ENCODE peak calls at places on chromosomes 2 and 18, in six cellular contexts. E is cardiac fibroblast, T is gastrocnemius medialis, F is right lobe of liver, H is GM12864, O is dorsolateral prefrontal cortex. R is an unnamed sample.

GRCh38 chr18:63236990-63237389 is 82.6 kb downstream of the BCL2 start:
- DNase-seq in E (no peak), T (peak; percentile 45), F (no peak), H (no peak), O (no peak), R (no peak)

GRCh38 chr18:14912967-14913366 is 165.0 kb downstream of the ANKRD30B start:
- DNase-seq in E (no peak), T (no peak), F (no peak), H (no peak), O (no peak), R (no peak)

GRCh38 chr2:89831686-89832498 is 1140.4 kb downstream of the RPIA start:
- DNase-seq in E (no peak), T (no peak), F (no peak), H (no peak), O (no peak), R (no peak)

GRCh38 chr2:201260302-201260800 is at the start of gene CASP8:
- DNase-seq in E (peak; percentile 81), T (peak; percentile 35), F (no peak), H (peak; percentile 30), O (no peak), R (peak; percentile 73)

GRCh38 chr18:29164993-29165599 is 988.2 kb upstream of the CDH2 start:
- DNase-seq in E (peak; percentile 97), T (no peak), F (no peak), H (no peak), O (no peak), R (peak; percentile 52)

GRCh38 chr2:41912337-41912736 is 135.5 kb upstream of the PKDCC start:
- DNase-seq in E (no peak), T (no peak), F (no peak), H (no peak), O (no peak), R (no peak)

GRCh38 chr2:85954918-85955420 is 66.2 kb upstream of the ST3GAL5 start:
- DNase-seq in E (no peak), T (no peak), F (no peak), H (no peak), O (no peak), R (no peak)

GRCh38 chr2:204881519-204882111 is 336.3 kb downstream of the PARD3B start:
- DNase-seq in E (no peak), T (no peak), F (no peak), H (no peak), O (no peak), R (no peak)

GRCh38 chr18:25352629-25353005 is 651 bp upstream of the ZNF521 start:
- DNase-seq in E (no peak), T (no peak), F (no peak), H (no peak), O (no peak), R (no peak)

GRCh38 chr2:135951071-135951583 is 34.3 kb downstream of the DARS1 start:
- DNase-seq in E (no peak), T (no peak), F (no peak), H (no peak), O (no peak), R (peak; percentile 66)

GRCh38 chr2:119531292-119531691 is 7.0 kb upstream of the SCTR start:
- DNase-seq in E (peak; percentile 12), T (no peak), F (no peak), H (no peak), O (no peak), R (no peak)

GRCh38 chr2:129605654-129606053 is 373.8 kb upstream of the RAB6C start:
- DNase-seq in E (no peak), T (no peak), F (no peak), H (no peak), O (no peak), R (no peak)

GRCh38 chr2:200360364-200360763 is 53.9 kb downstream of the SPATS2L start:
- DNase-seq in E (no peak), T (no peak), F (no peak), H (no peak), O (no peak), R (no peak)

GRCh38 chr2:46230115-46230571 is 67.1 kb upstream of the EPAS1 start:
- DNase-seq in E (no peak), T (peak; percentile 53), F (peak; percentile 88), H (no peak), O (no peak), R (no peak)

GRCh38 chr2:96604104-96604503 is 34.0 kb downstream of the KANSL3 start:
- DNase-seq in E (no peak), T (no peak), F (no peak), H (no peak), O (no peak), R (no peak)

GRCh38 chr2:15730545-15731212 is 139.0 kb downstream of the DDX1 start:
- DNase-seq in E (peak; percentile 97), T (peak; percentile 88), F (peak; percentile 95), H (no peak), O (peak; percentile 93), R (peak; percentile 98)

GRCh38 chr18:79056827-79057367 is 12.3 kb upstream of the ATP9B start:
- DNase-seq in E (no peak), T (no peak), F (no peak), H (no peak), O (no peak), R (no peak)

GRCh38 chr2:176589287-176589686 is 320.0 kb downstream of the MTX2 start:
- DNase-seq in E (no peak), T (no peak), F (no peak), H (no peak), O (no peak), R (no peak)

GRCh38 chr18:55256568-55257289 is 297.5 kb upstream of the CCDC68 start:
- DNase-seq in E (no peak), T (no peak), F (no peak), H (no peak), O (no peak), R (no peak)

GRCh38 chr2:71341645-71342044 is 10.1 kb downstream of the ZNF638 start:
- DNase-seq in E (no peak), T (no peak), F (no peak), H (no peak), O (no peak), R (no peak)

GRCh38 chr2:169452080-169452479 is 27.2 kb upstream of the BBS5 start:
- DNase-seq in E (peak; percentile 67), T (no peak), F (no peak), H (peak; percentile 5), O (no peak), R (peak; percentile 58)

GRCh38 chr2:19538411-19538963 is 180.1 kb upstream of the OSR1 start:
- DNase-seq in E (peak; percentile 98), T (peak; percentile 61), F (no peak), H (no peak), O (no peak), R (peak; percentile 91)

GRCh38 chr2:3134026-3134571 is 243.5 kb downstream of the EIPR1 start:
- DNase-seq in E (no peak), T (no peak), F (peak; percentile 37), H (no peak), O (no peak), R (no peak)

GRCh38 chr2:120759543-120760331 is 24.1 kb downstream of the GLI2 start:
- DNase-seq in E (no peak), T (no peak), F (no peak), H (no peak), O (peak; percentile 23), R (no peak)

GRCh38 chr2:120761911-120762310 is 26.2 kb downstream of the GLI2 start:
- DNase-seq in E (no peak), T (peak; percentile 6), F (no peak), H (no peak), O (no peak), R (no peak)

GRCh38 chr2:120760446-120761135 is 24.9 kb downstream of the GLI2 start:
- DNase-seq in E (no peak), T (peak; percentile 42), F (no peak), H (no peak), O (peak; percentile 8), R (peak; percentile 86)

GRCh38 chr2:120762341-120763061 is 26.8 kb downstream of the GLI2 start:
- DNase-seq in E (no peak), T (peak; percentile 5), F (no peak), H (no peak), O (peak; percentile 29), R (no peak)

GRCh38 chr2:120761164-120761861 is 25.6 kb downstream of the GLI2 start:
- DNase-seq in E (no peak), T (no peak), F (no peak), H (no peak), O (peak; percentile 39), R (no peak)
- H3K4me3 ChIP-seq in E (no peak overlapping the region), T (no peak overlapping the region), F (no peak overlapping the region), H (no peak overlapping the region), O (no peak overlapping the region), R (no peak overlapping the region)

GRCh38 chr2:202452744-202453143 is 76.6 kb downstream of the BMPR2 start:
- DNase-seq in E (no peak), T (no peak), F (no peak), H (no peak), O (no peak), R (no peak)

GRCh38 chr2:202449344-202449743 is 73.2 kb downstream of the BMPR2 start:
- DNase-seq in E (no peak), T (no peak), F (no peak), H (no peak), O (no peak), R (no peak)

GRCh38 chr2:202460119-202460518 is 84.0 kb downstream of the BMPR2 start:
- DNase-seq in E (no peak), T (no peak), F (no peak), H (no peak), O (no peak), R (no peak)

GRCh38 chr2:202450785-202451184 is 74.7 kb downstream of the BMPR2 start:
- DNase-seq in E (no peak), T (no peak), F (no peak), H (no peak), O (no peak), R (peak; percentile 78)

DNA sequence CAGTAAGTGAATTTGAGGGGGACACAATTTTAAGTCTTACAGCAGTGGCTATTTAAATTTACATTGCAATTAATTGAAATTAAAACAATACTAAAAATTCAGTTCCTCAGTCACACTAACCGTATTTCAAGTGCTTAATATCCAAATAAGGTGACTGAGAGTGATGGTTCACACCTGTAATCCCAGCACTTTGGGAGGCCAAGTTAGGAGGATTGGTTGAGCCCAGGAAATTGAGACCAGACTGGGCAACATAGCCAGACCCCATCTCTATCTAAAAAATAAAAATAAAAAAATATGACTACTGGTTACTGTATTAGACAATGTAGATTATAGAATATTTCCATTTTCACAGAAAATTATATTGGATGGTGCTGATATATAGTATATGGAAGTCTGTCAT is 79.0 kb downstream of the BMPR2 start:
- DNase-seq in E (no peak), T (no peak), F (no peak), H (no peak), O (no peak), R (no peak)
- TF ChIP-seq CTCF in E (no peak), T (no peak), F (no peak), H (no peak), O (no peak), R (no peak)

GRCh38 chr2:181309161-181309560 is 148.0 kb upstream of the ITGA4 start:
- DNase-seq in E (peak; percentile 13), T (no peak), F (no peak), H (no peak), O (no peak), R (no peak)
- H3K4me3 ChIP-seq in E (no peak overlapping the region), T (no peak overlapping the region), F (no peak overlapping the region), H (no peak overlapping the region), O (no peak overlapping the region), R (no peak overlapping the region)

DNA sequence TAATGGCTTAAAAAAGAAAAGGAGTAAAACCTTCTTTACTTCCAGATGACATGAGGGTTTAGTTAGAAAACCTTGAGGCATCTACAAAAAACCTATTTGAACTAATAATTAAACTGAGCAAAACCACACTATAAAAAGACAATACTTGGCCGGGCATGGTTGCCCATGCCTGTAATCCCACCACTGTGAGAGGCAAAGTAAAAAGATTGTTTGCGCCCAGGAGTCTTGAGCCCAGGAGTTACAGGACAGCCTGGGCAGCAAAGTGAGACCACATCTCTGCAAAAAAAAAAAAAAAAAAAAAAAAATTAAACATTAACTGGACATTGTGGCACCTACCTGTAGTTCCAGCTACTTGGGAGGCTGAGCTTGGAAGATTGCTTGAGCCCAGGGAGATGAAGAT is 502.8 kb upstream of the LRRTM4 start:
- DNase-seq in E (no peak), T (no peak), F (no peak), H (no peak), O (no peak), R (no peak)
- TF ChIP-seq CTCF in E (no peak), T (no peak), F (no peak), H (no peak), O (no peak), R (no peak)